ENCODE peak calls at places on chromosomes 3 and 15, in five cellular contexts. R is PC-3, S is sigmoid colon, N is trophoblast cell, V is pancreas. E is an unnamed sample. For H3K4me1, the result is how much of the 10 kb centered on the place peaks cover.

GRCh38 chr3:33921608-33922007 is 123.2 kb downstream of the PDCD6IP start:
- DNase-seq in R (no peak), S (no peak), N (no peak), V (no peak), E (no peak)

GRCh38 chr3:189944285-189945145 is 176.2 kb downstream of the P3H2 start:
- DNase-seq in R (peak), S (no peak), N (peak), V (no peak), E (no peak)

GRCh38 chr3:124763644-124764358 is 33.5 kb downstream of the UMPS start:
- DNase-seq in R (no peak), S (no peak), N (peak), V (no peak), E (no peak)

GRCh38 chr15:39869251-39869650 is 50.8 kb downstream of the GPR176 start:
- DNase-seq in R (no peak), S (no peak), N (no peak), V (no peak), E (no peak)

GRCh38 chr3:55160241-55160877 is 232.5 kb upstream of the LRTM1 start:
- DNase-seq in R (peak), S (no peak), N (peak), V (no peak), E (peak)

GRCh38 chr3:83934208-83935150 is 1024.3 kb upstream of the CADM2 start:
- DNase-seq in R (peak), S (no peak), N (no peak), V (no peak), E (no peak)

GRCh38 chr3:192947421-192947820 is 29.8 kb upstream of the MB21D2 start:
- DNase-seq in R (no peak), S (no peak), N (no peak), V (no peak), E (no peak)

GRCh38 chr3:112984485-112984884 is 6.3 kb upstream of the GTPBP8 start:
- DNase-seq in R (peak), S (no peak), N (no peak), V (no peak), E (peak)

GRCh38 chr3:186137051-186137685 is 28.3 kb upstream of the ETV5 start:
- DNase-seq in R (no peak), S (no peak), N (peak), V (no peak), E (no peak)

GRCh38 chr3:35651888-35652287 is 12.6 kb downstream of the ARPP21 start:
- DNase-seq in R (peak), S (no peak), N (no peak), V (no peak), E (no peak)

GRCh38 chr15:65087873-65088642 is 11.5 kb downstream of the KBTBD13 start:
- DNase-seq in R (no peak), S (peak), N (peak), V (no peak), E (no peak)

GRCh38 chr3:159168788-159169187 is 366.9 kb downstream of the MFSD1 start:
- DNase-seq in R (no peak), S (no peak), N (no peak), V (no peak), E (no peak)

GRCh38 chr15:56886450-56886856 is 32.0 kb upstream of the TCF12 start:
- DNase-seq in R (no peak), S (no peak), N (no peak), V (no peak), E (no peak)

GRCh38 chr15:38608682-38609081 is 44.1 kb upstream of the RASGRP1 start:
- DNase-seq in R (no peak), S (no peak), N (no peak), V (no peak), E (no peak)

GRCh38 chr3:185733980-185734724 is 90.7 kb downstream of the IGF2BP2 start:
- DNase-seq in R (peak), S (no peak), N (peak), V (no peak), E (peak)

GRCh38 chr3:133494469-133494868 is 79.0 kb upstream of the CDV3 start:
- DNase-seq in R (no peak), S (no peak), N (peak), V (no peak), E (peak)

GRCh38 chr15:92643849-92644815 is 11.4 kb downstream of the FAM174B start:
- DNase-seq in R (peak), S (no peak), N (peak), V (no peak), E (no peak)

GRCh38 chr15:96692826-96693225 is 362.3 kb downstream of the NR2F2 start:
- DNase-seq in R (no peak), S (no peak), N (no peak), V (no peak), E (no peak)

GRCh38 chr3:53806182-53807116 is 39.8 kb downstream of the CHDH start:
- DNase-seq in R (peak), S (peak), N (peak), V (no peak), E (no peak)

GRCh38 chr3:11072631-11073030 is 80.1 kb downstream of the SLC6A1 start:
- DNase-seq in R (no peak), S (no peak), N (no peak), V (no peak), E (no peak)

GRCh38 chr15:28904023-28904422 is 18.2 kb downstream of the APBA2 start:
- DNase-seq in R (no peak), S (no peak), N (no peak), V (no peak), E (no peak)

GRCh38 chr15:28904541-28905303 is 18.9 kb downstream of the APBA2 start:
- DNase-seq in R (no peak), S (no peak), N (no peak), V (no peak), E (no peak)

GRCh38 chr15:28901987-28902745 is 16.4 kb downstream of the APBA2 start:
- DNase-seq in R (no peak), S (no peak), N (no peak), V (no peak), E (no peak)

GRCh38 chr15:28902856-28903255 is 17.1 kb downstream of the APBA2 start:
- DNase-seq in R (no peak), S (no peak), N (no peak), V (no peak), E (no peak)

GRCh38 chr15:28903555-28903954 is 17.8 kb downstream of the APBA2 start:
- DNase-seq in R (no peak), S (no peak), N (no peak), V (no peak), E (no peak)
- H3K4me1 ChIP-seq in R (under half), S (under half), N (under half), V (under half), E (under half)

GRCh38 chr3:172157566-172158258 is 118.3 kb downstream of the FNDC3B start:
- DNase-seq in R (no peak), S (no peak), N (no peak), V (no peak), E (no peak)

GRCh38 chr3:172159962-172160538 is 120.7 kb downstream of the FNDC3B start:
- DNase-seq in R (no peak), S (no peak), N (no peak), V (no peak), E (no peak)

GRCh38 chr3:172161390-172161789 is 122.0 kb downstream of the FNDC3B start:
- DNase-seq in R (no peak), S (no peak), N (no peak), V (no peak), E (no peak)

GRCh38 chr3:172158741-172159140 is 119.4 kb downstream of the FNDC3B start:
- DNase-seq in R (no peak), S (no peak), N (no peak), V (no peak), E (no peak)

GRCh38 chr3:172159376-172159775 is 120.0 kb downstream of the FNDC3B start:
- DNase-seq in R (peak), S (no peak), N (no peak), V (no peak), E (no peak)
- H3K4me1 ChIP-seq in R (under half), S (under half), N (under half), V (under half), E (under half)

GRCh38 chr15:90400759-90401314 is 12.8 kb downstream of the IQGAP1 start:
- DNase-seq in R (peak), S (peak), N (peak), V (no peak), E (peak)
- H3K4me1 ChIP-seq in R (under half), S (half or more), N (under half), V (under half), E (under half)

GRCh38 chr3:30605706-30606300 is 598 bp upstream of the TGFBR2 start:
- DNase-seq in R (peak), S (no peak), N (no peak), V (no peak), E (no peak)
- H3K4me1 ChIP-seq in R (under half), S (under half), N (under half), V (under half), E (under half)